ENCODE peak calls at places on chromosomes 12 and 14, in nine cellular contexts. Q is tibial nerve; J is spleen; V is CD4-positive, alpha-beta memory T cell; O is SK-N-SH; F is CD8-positive, alpha-beta memory T cell; P is heart left ventricle; K is aorta; Y is upper lobe of right lung. A is an unnamed sample.

GRCh38 chr12:117792877-117793424 is 175.8 kb downstream of the KSR2 start:
- DNase-seq in Q (no peak), J (no peak), V (no peak), O (no peak), F (no peak), P (no peak), K (no peak), Y (no peak), A (no peak)

GRCh38 chr14:55671641-55672040 is 91.6 kb downstream of the KTN1 start:
- DNase-seq in Q (no peak), J (no peak), V (no peak), O (no peak), F (no peak), P (no peak), K (no peak), Y (no peak), A (no peak)

GRCh38 chr12:115422845-115423545 is 739.0 kb upstream of the TBX3 start:
- DNase-seq in Q (no peak), J (no peak), V (no peak), O (no peak), F (no peak), P (no peak), K (no peak), Y (no peak), A (no peak)

GRCh38 chr14:97851438-97851995 is 1054.3 kb downstream of the VRK1 start:
- DNase-seq in Q (no peak), J (no peak), V (no peak), O (no peak), F (no peak), P (no peak), K (no peak), Y (no peak), A (no peak)

GRCh38 chr12:13049816-13050215 is 5.6 kb downstream of the FAM234B start:
- DNase-seq in Q (no peak), J (no peak), V (no peak), O (no peak), F (no peak), P (no peak), K (no peak), Y (no peak), A (no peak)

GRCh38 chr14:99722741-99723140 is 38.6 kb downstream of the CYP46A1 start:
- DNase-seq in Q (no peak), J (peak), V (no peak), O (no peak), F (no peak), P (no peak), K (peak), Y (peak), A (no peak)

GRCh38 chr12:116099664-116100432 is 177.6 kb downstream of the MED13L start:
- DNase-seq in Q (no peak), J (no peak), V (no peak), O (no peak), F (no peak), P (no peak), K (no peak), Y (no peak), A (no peak)

GRCh38 chr12:122035292-122035691 is 13.6 kb downstream of the BCL7A start:
- DNase-seq in Q (no peak), J (no peak), V (no peak), O (no peak), F (no peak), P (no peak), K (no peak), Y (peak), A (no peak)

GRCh38 chr14:54722791-54723432 is 156.0 kb downstream of the SAMD4A start:
- DNase-seq in Q (no peak), J (no peak), V (peak), O (no peak), F (no peak), P (no peak), K (no peak), Y (no peak), A (no peak)

GRCh38 chr12:45727994-45728624 is 1.4 kb upstream of the ARID2 start:
- DNase-seq in Q (no peak), J (no peak), V (no peak), O (no peak), F (no peak), P (no peak), K (no peak), Y (no peak), A (no peak)

GRCh38 chr12:4849946-4850345 is 59.8 kb upstream of the KCNA1 start:
- DNase-seq in Q (no peak), J (no peak), V (no peak), O (no peak), F (no peak), P (no peak), K (no peak), Y (no peak), A (no peak)

GRCh38 chr14:105481886-105482454 is 4.7 kb upstream of the CRIP1 start:
- DNase-seq in Q (peak), J (peak), V (peak), O (peak), F (peak), P (peak), K (peak), Y (peak), A (peak)

GRCh38 chr14:50099335-50099734 is 17.0 kb downstream of the VCPKMT start:
- DNase-seq in Q (no peak), J (no peak), V (no peak), O (no peak), F (no peak), P (no peak), K (no peak), Y (no peak), A (no peak)

GRCh38 chr14:50338547-50338946 is 26.4 kb downstream of the DMAC2L start:
- DNase-seq in Q (no peak), J (no peak), V (no peak), O (no peak), F (no peak), P (no peak), K (no peak), Y (no peak), A (no peak)

GRCh38 chr12:76277480-76277879 is 70.7 kb downstream of the BBS10 start:
- DNase-seq in Q (no peak), J (no peak), V (no peak), O (no peak), F (no peak), P (no peak), K (no peak), Y (no peak), A (no peak)

GRCh38 chr14:51210594-51210993 is 29.5 kb upstream of the TMX1 start:
- DNase-seq in Q (no peak), J (no peak), V (no peak), O (no peak), F (no peak), P (no peak), K (no peak), Y (no peak), A (no peak)

GRCh38 chr12:75690556-75690955 is 179.1 kb upstream of the KRR1 start:
- DNase-seq in Q (no peak), J (no peak), V (no peak), O (no peak), F (no peak), P (no peak), K (no peak), Y (no peak), A (no peak)

GRCh38 chr12:38392584-38393144 is 76.1 kb downstream of the ALG10B start:
- DNase-seq in Q (no peak), J (no peak), V (no peak), O (no peak), F (no peak), P (no peak), K (no peak), Y (no peak), A (no peak)

DNA sequence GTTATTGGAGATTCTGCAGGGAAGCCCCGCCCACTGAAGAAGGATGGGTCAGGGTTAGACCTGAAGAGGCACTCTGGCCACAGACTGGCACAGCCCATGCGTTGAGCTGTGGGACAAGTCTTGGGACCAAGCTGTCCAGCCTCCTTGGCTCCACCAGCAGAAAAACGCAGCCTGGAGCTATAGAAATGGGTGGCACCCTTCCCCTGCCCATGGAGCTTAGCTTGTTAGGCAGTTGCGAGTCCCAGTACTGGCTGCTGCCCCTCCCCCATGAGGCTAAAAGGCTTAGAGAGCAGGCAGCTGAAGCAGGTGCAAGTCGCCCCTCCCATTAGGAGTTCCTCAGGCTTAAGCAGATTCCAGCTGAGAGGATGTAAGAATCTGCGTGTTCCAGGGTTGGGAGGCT is 1124.0 kb upstream of the TMEM132C start:
- DNase-seq in Q (no peak), J (no peak), V (no peak), O (no peak), F (no peak), P (no peak), K (no peak), Y (no peak), A (no peak)
- H3K4me3 ChIP-seq in Q (no peak), J (no peak), V (no peak), O (no peak), F (no peak), P (no peak), K (no peak), Y (no peak), A (no peak)

DNA sequence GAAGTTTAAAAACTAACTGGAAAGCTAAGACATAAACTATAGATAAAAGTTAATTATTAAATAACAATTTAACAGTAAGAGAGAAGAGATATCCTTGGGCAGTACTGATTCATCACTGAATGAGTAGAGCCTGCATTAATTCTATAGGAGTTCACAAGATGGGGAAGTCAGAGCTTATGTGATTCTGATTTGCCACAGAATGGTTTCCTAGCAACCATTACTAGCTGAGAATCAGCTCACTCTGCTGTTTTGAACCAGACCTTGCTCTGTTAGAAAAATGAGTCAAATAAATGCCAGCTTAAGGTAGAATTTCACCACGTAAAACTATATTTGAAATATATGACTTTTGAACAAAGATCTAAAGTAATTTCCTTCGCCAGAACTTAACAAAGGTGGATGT is 433.9 kb downstream of the FUT8 start:
- DNase-seq in Q (no peak), J (no peak), V (peak), O (peak), F (peak), P (no peak), K (no peak), Y (no peak), A (no peak)
- H3K27ac ChIP-seq in Q (no peak), J (peak), V (peak), O (no peak), F (peak), P (no peak), K (no peak), Y (no peak), A (no peak)

DNA sequence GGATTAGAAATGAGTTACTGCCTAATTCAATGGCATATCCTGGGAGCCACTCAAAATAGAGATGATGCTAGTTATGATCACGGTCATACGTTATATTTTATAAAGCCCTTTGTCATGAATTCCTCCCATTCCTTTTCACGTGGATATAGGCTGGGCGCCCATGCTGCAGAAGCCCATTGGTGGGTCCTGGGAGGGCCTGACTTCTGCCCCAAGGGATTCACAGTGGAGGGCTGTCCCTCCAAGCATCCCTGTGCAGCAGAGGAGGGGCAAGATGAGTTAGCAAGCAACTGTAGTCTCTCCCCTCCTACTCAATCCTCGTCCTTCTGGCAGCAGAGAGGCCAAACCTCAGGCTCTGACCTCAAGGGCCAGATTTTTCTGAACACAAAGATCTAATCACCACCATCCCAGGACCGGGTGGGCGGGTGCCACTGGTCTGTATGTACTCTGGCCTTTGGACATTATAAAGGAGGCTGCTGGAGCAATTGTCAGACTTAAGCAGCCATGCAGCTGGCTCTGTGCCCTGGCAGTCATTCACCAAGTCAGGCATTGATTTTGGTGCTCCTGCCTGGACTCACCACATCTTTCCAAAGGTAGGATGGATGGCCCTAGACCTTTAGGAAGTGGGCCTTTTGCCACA is 8.5 kb downstream of the GLTP start:
- DNase-seq in Q (no peak), J (no peak), V (no peak), O (peak), F (no peak), P (no peak), K (no peak), Y (no peak), A (no peak)
- H3K4me3 ChIP-seq in Q (no peak), J (no peak), V (no peak), O (no peak), F (no peak), P (no peak), K (no peak), Y (no peak), A (no peak)

DNA sequence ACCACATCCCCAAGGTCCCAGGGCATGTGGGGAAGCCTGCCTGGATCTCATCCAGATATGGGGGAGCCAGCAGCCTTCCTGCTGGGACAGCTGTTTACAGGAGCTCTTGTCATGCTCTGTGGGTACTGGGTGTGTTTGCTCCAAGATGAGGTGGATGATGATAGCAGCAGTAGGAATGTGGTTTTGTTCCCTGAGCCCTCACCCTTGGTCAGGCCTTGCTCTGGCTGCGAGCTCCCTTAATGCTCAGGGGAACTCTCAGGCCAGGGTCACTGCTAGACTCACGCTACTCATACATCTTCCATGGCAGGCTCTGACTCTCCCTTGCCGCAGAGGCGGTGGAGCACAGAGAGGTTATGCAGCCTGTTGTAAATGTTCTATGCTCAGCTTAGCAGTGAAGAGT is 990.3 kb downstream of the AACS start:
- DNase-seq in Q (no peak), J (no peak), V (no peak), O (no peak), F (no peak), P (no peak), K (no peak), Y (no peak), A (no peak)
- H3K27ac ChIP-seq in Q (no peak), J (no peak), V (no peak), O (no peak), F (no peak), P (no peak), K (no peak), Y (no peak), A (no peak)

GRCh38 chr12:53824001-53824716 is 72.4 kb upstream of the CISTR start:
- DNase-seq in Q (no peak), J (no peak), V (no peak), O (no peak), F (no peak), P (no peak), K (no peak), Y (no peak), A (no peak)

GRCh38 chr12:53816360-53817020 is 64.7 kb upstream of the CISTR start:
- DNase-seq in Q (no peak), J (no peak), V (no peak), O (no peak), F (no peak), P (no peak), K (no peak), Y (no peak), A (no peak)

GRCh38 chr12:53817021-53817389 is 65.2 kb upstream of the CISTR start:
- DNase-seq in Q (no peak), J (no peak), V (no peak), O (no peak), F (no peak), P (no peak), K (no peak), Y (no peak), A (no peak)

GRCh38 chr12:53820503-53820902 is 68.7 kb upstream of the CISTR start:
- DNase-seq in Q (no peak), J (no peak), V (no peak), O (no peak), F (no peak), P (no peak), K (no peak), Y (no peak), A (no peak)

DNA sequence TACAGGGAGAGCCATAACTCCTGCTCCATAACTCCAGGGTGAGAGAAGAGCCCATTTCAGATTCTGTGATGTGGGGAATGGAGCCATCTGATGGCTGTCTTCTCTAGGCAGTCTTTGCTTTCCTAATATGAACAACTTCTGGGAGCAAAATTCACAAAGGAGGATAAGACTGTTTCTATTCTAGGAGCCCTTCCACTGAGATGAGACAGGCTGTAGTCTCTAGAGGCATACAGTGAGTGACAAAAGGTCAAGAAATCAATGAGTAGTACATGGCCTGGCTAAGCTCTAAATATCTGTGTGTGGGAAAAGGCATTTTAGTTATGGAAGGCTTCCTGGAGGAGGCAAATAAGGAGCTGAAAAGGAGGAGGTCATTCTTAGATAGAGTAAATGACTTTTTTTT is 69.1 kb upstream of the CISTR start:
- DNase-seq in Q (no peak), J (no peak), V (no peak), O (no peak), F (no peak), P (no peak), K (no peak), Y (no peak), A (no peak)
- H3K4me3 ChIP-seq in Q (no peak), J (no peak), V (no peak), O (no peak), F (no peak), P (no peak), K (no peak), Y (no peak), A (no peak)

GRCh38 chr14:59248170-59248569 is 59.7 kb downstream of the DAAM1 start:
- DNase-seq in Q (no peak), J (no peak), V (no peak), O (no peak), F (no peak), P (no peak), K (no peak), Y (no peak), A (no peak)

GRCh38 chr14:59245809-59246295 is 57.4 kb downstream of the DAAM1 start:
- DNase-seq in Q (no peak), J (no peak), V (no peak), O (no peak), F (no peak), P (no peak), K (no peak), Y (no peak), A (no peak)

GRCh38 chr14:59251811-59252771 is 63.6 kb downstream of the DAAM1 start:
- DNase-seq in Q (no peak), J (no peak), V (no peak), O (no peak), F (no peak), P (no peak), K (no peak), Y (no peak), A (no peak)

GRCh38 chr14:59246566-59246965 is 58.1 kb downstream of the DAAM1 start:
- DNase-seq in Q (no peak), J (no peak), V (no peak), O (no peak), F (no peak), P (no peak), K (no peak), Y (no peak), A (no peak)

DNA sequence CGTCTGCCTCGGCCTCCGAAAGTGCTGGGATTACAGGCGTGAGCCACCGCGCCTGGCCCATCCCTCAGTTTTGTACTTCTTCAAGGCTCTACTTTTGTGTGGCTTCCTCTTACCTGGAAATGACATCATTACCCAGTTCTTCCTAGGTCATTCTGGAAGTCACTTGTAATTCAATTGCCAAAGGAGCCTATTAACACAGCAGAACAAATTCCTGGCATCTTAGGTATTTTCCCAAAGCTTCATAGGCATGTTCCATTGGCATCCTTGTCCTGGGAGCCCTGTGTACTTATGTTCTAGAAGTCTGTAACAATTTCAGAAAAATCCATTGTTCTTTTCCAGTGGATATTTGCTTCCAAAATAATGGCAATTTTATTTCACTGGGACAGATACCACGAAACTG is 60.6 kb downstream of the DAAM1 start:
- DNase-seq in Q (no peak), J (no peak), V (no peak), O (no peak), F (no peak), P (no peak), K (no peak), Y (no peak), A (no peak)
- H3K27ac ChIP-seq in Q (no peak), J (no peak), V (no peak), O (no peak), F (no peak), P (no peak), K (no peak), Y (no peak), A (no peak)

DNA sequence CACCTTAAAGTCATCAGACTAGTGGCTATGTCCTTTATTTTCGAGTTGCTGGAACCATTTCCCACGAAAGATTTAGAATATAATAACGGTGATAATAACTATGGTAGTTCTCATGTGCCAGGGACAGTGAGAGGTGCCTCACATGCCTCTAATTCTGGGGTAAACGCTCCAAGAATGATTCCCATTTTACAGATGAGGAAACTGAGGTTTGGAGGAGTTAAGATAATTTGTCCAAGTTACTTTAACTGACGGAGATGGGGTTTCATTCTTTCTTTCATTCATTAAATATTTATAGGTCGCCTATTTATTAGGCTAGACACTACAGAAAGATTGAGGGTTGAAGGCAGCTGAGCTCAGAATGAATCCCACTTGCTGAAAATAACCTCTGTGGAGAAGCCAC is 30.7 kb upstream of the FOS start:
- DNase-seq in Q (no peak), J (no peak), V (no peak), O (no peak), F (no peak), P (no peak), K (no peak), Y (no peak), A (no peak)
- H3K4me3 ChIP-seq in Q (no peak), J (no peak), V (peak), O (no peak), F (peak), P (no peak), K (no peak), Y (no peak), A (no peak)